ENCODE peak calls at places on chromosomes 16 and 17, in eight cellular contexts. V, N, G, Y, O, J, I and L are unnamed samples.
A peak's percentile ranks its signal among the peaks of the same experiment; 100 is the strongest.

GRCh38 chr17:5537251-5537650 is 47.1 kb downstream of the NLRP1 start:
- DNase-seq in V (no peak), O (no peak), I (no peak), G (no peak), J (no peak), N (no peak), Y (no peak), L (no peak)

GRCh38 chr17:39705786-39706348 is 6.0 kb downstream of the ERBB2 start:
- DNase-seq in O (no peak), J (peak; percentile 59), I (peak; percentile 85), Y (peak; percentile 93), N (peak; percentile 78), G (no peak), V (no peak), L (peak; percentile 85)

GRCh38 chr17:18224428-18225120 is 861 bp upstream of the LLGL1 start:
- DNase-seq in O (no peak), J (no peak), Y (no peak), N (no peak), I (no peak), V (no peak), G (no peak), L (no peak)

GRCh38 chr17:7281953-7282751 is 634 bp downstream of the SLC2A4 start:
- DNase-seq in O (peak; percentile 50), N (no peak), G (no peak), I (no peak), V (no peak), Y (no peak), J (peak; percentile 60), L (peak; percentile 42)

GRCh38 chr17:19311421-19312215 is 50.9 kb downstream of the B9D1 start:
- DNase-seq in I (no peak), O (no peak), V (no peak), N (no peak), J (no peak), Y (no peak), G (no peak), L (no peak)

GRCh38 chr17:75808905-75809621 is 24.5 kb downstream of the UNK start:
- DNase-seq in Y (no peak), V (no peak), I (peak; percentile 54), O (no peak), J (peak; percentile 72), G (no peak), N (no peak), L (no peak)

GRCh38 chr17:1469231-1469852 is 13.3 kb upstream of the CRK start:
- DNase-seq in G (peak; percentile 97), I (no peak), O (no peak), N (no peak), Y (no peak), J (no peak), V (no peak), L (no peak)

GRCh38 chr17:5608696-5609095 is 24.4 kb upstream of the NLRP1 start:
- DNase-seq in V (no peak), N (no peak), I (no peak), J (no peak), Y (no peak), O (no peak), G (no peak), L (no peak)

GRCh38 chr17:63191610-63192009 is 225.6 kb downstream of the TANC2 start:
- DNase-seq in J (peak; percentile 69), O (no peak), Y (no peak), I (no peak), V (no peak), G (no peak), N (peak; percentile 10), L (no peak)

GRCh38 chr17:6591599-6592158 is 35.3 kb upstream of the PITPNM3 start:
- DNase-seq in Y (no peak), V (no peak), G (peak; percentile 38), O (no peak), N (no peak), I (no peak), J (no peak), L (no peak)

GRCh38 chr17:27379863-27380533 is 76.2 kb upstream of the KSR1 start:
- DNase-seq in N (peak; percentile 44), G (no peak), J (peak; percentile 89), O (no peak), I (no peak), V (no peak), Y (no peak), L (peak; percentile 42)

GRCh38 chr16:4972938-4973587 is 14.9 kb downstream of the SEC14L5 start:
- DNase-seq in J (peak; percentile 30), N (no peak), I (no peak), G (no peak), V (no peak), O (no peak), Y (no peak), L (no peak)

GRCh38 chr17:4354862-4355514 is 11.5 kb downstream of the UBE2G1 start:
- DNase-seq in G (no peak), I (no peak), J (no peak), Y (peak; percentile 61), V (no peak), N (no peak), O (no peak), L (no peak)

GRCh38 chr17:40542562-40543411 is 22.5 kb downstream of the CCR7 start:
- DNase-seq in J (peak; percentile 87), Y (no peak), O (peak; percentile 50), I (peak; percentile 60), N (peak; percentile 73), G (peak; percentile 99), V (no peak), L (peak; percentile 67)

GRCh38 chr16:88338111-88338510 is 44.6 kb upstream of the ZNF469 start:
- DNase-seq in J (no peak), V (no peak), I (no peak), O (no peak), Y (no peak), G (no peak), N (no peak), L (no peak)

GRCh38 chr16:75640598-75640997 is 6.9 kb downstream of the KARS1 start:
- DNase-seq in N (no peak), G (no peak), Y (no peak), V (no peak), O (no peak), I (no peak), J (no peak), L (no peak)

GRCh38 chr17:8894673-8895578 is 27.5 kb upstream of the PIK3R6 start:
- DNase-seq in J (no peak), Y (peak; percentile 60), I (peak; percentile 49), N (peak; percentile 53), O (peak; percentile 64), G (peak; percentile 93), V (peak; percentile 72), L (peak; percentile 59)

GRCh38 chr17:15342460-15342859 is 1.1 kb upstream of the TEKT3 start:
- DNase-seq in G (no peak), V (no peak), I (no peak), J (peak; percentile 50), O (no peak), N (no peak), Y (no peak), L (no peak)

GRCh38 chr16:301950-302349 is 19.0 kb downstream of the PDIA2 start:
- DNase-seq in Y (no peak), J (no peak), G (no peak), N (no peak), O (no peak), V (no peak), I (no peak), L (no peak)

GRCh38 chr16:87930456-87930855 is 5.9 kb downstream of the CA5A start:
- DNase-seq in N (no peak), Y (no peak), V (no peak), I (no peak), J (no peak), O (no peak), G (no peak), L (no peak)

GRCh38 chr17:50087912-50088405 is 7.2 kb upstream of the PDK2 start:
- DNase-seq in N (no peak), Y (no peak), J (peak; percentile 40), O (no peak), I (no peak), G (no peak), V (no peak), L (no peak)

GRCh38 chr17:43671075-43671692 is 9.5 kb upstream of the MEOX1 start:
- DNase-seq in G (no peak), V (no peak), Y (no peak), N (no peak), J (no peak), I (no peak), O (no peak), L (no peak)

GRCh38 chr17:10457952-10458351 is 11.4 kb downstream of the MYH4 start:
- DNase-seq in N (no peak), O (no peak), G (no peak), I (no peak), Y (no peak), V (no peak), J (no peak), L (no peak)

DNA sequence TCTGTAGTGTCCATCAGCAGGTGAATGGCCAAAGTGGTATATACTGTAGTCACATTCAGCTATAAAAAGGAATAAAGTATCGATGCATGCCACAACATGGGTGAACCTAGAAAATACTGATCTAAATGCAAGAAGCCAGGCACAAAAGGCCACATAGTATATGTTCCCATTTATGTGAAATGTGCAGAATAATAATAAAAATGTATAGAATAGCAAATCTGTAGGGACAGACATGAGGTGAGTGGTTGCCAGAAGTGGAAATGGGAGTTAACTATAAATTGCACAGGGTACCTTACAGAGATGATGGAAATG is 23.1 kb downstream of the DBNDD1 start:
- DNase-seq in V (no peak), O (no peak), G (no peak), Y (no peak), J (no peak), I (no peak), N (no peak), L (no peak)
- H3K9me3 ChIP-seq in V (peaks cover 4% of the 10 kb centered on the region), O (no peaks in the 10 kb centered on the region), G (peaks cover 55% of the 10 kb centered on the region), Y (no peaks in the 10 kb centered on the region), J (no peaks in the 10 kb centered on the region), I (no peaks in the 10 kb centered on the region), N (no peaks in the 10 kb centered on the region), L (no peaks in the 10 kb centered on the region)

GRCh38 chr16:82949016-82949415 is 322.2 kb downstream of the CDH13 start:
- DNase-seq in V (no peak), N (no peak), G (no peak), O (no peak), Y (no peak), I (no peak), J (no peak), L (no peak)
- H3K4me1 ChIP-seq in V (no peaks in the 10 kb centered on the region), N (no peaks in the 10 kb centered on the region), G (no peaks in the 10 kb centered on the region), O (no peaks in the 10 kb centered on the region), Y (no peaks in the 10 kb centered on the region), I (no peaks in the 10 kb centered on the region), J (peaks cover 1% of the 10 kb centered on the region), L (no peaks in the 10 kb centered on the region)

GRCh38 chr17:72590382-72590781 is 469.6 kb downstream of the SOX9 start:
- DNase-seq in O (no peak), I (no peak), J (no peak), N (no peak), G (peak; percentile 58), Y (peak; percentile 21), V (no peak), L (no peak)
- H3K4me3 ChIP-seq in O (no peak overlapping the region), I (no peak overlapping the region), J (no peak overlapping the region), N (no peak overlapping the region), G (peak overlapping the region; percentile 78), Y (no peak overlapping the region), V (no peak overlapping the region), L (peak overlapping the region; percentile 70)

DNA sequence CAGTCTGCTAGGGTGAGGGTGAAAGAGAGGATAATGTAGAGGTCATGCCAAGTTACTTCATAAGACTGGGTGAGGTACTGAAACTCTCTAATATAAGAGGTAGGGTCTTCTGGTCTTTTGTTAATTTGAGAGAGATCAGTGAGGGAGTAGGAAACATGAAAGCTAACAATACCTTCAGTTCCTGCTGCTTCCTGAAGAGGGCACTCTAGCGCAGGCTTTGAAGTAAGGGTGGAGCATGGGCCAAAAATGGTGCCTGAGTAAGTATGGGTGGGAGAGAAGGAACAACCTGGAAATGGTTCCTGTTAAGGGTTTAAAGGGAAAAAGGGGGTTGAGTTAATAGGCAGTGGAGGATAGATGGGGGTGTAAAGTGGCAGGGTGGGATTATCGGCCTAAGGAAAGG is 2449.5 kb downstream of the TP53TG3F start:
- DNase-seq in N (no peak), J (no peak), O (no peak), V (peak; percentile 27), Y (no peak), G (no peak), I (no peak), L (no peak)
- H3K9me3 ChIP-seq in N (no peaks in the 10 kb centered on the region), J (no peaks in the 10 kb centered on the region), O (no peaks in the 10 kb centered on the region), V (peaks cover 33% of the 10 kb centered on the region), Y (no peaks in the 10 kb centered on the region), G (peaks cover 6% of the 10 kb centered on the region), I (peaks cover 4% of the 10 kb centered on the region), L (no peaks in the 10 kb centered on the region)